ENCODE peak calls at places on chromosome 20, in six cellular contexts. V, F, I, K, P and Z are unnamed samples.

GRCh38 chr20:2402271-2402980 is 21.7 kb downstream of the TGM6 start:
- DNase-seq in V (no peak), F (no peak), I (no peak), K (no peak), P (peak; percentile 36), Z (no peak)

GRCh38 chr20:5222919-5223634 is 93.7 kb downstream of the PROKR2 start:
- DNase-seq in V (no peak), F (peak; percentile 59), I (peak; percentile 5), K (peak; percentile 37), P (peak; percentile 11), Z (peak; percentile 9)

GRCh38 chr20:4135385-4136077 is 120.2 kb upstream of the RNF24 start:
- DNase-seq in V (peak; percentile 84), F (no peak), I (no peak), K (peak; percentile 8), P (peak; percentile 95), Z (no peak)

GRCh38 chr20:46122071-46122470 is 4.0 kb downstream of the CD40 start:
- DNase-seq in V (no peak), F (no peak), I (no peak), K (no peak), P (peak; percentile 20), Z (no peak)

GRCh38 chr20:48286571-48287551 is 501.6 kb upstream of the SULF2 start:
- DNase-seq in V (no peak), F (peak; percentile 25), I (no peak), K (no peak), P (no peak), Z (no peak)

GRCh38 chr20:43389839-43390626 is 67.7 kb upstream of the SRSF6 start:
- DNase-seq in V (no peak), F (no peak), I (no peak), K (no peak), P (no peak), Z (no peak)

GRCh38 chr20:1979116-1979778 is 14.6 kb downstream of the PDYN start:
- DNase-seq in V (no peak), F (peak; percentile 58), I (no peak), K (no peak), P (no peak), Z (no peak)

GRCh38 chr20:35315199-35316020 is 23.2 kb upstream of the FAM83C start:
- DNase-seq in V (no peak), F (no peak), I (no peak), K (no peak), P (no peak), Z (no peak)

GRCh38 chr20:24468401-24469115 is 871 bp upstream of the SYNDIG1 start:
- DNase-seq in V (no peak), F (no peak), I (no peak), K (no peak), P (no peak), Z (no peak)

GRCh38 chr20:17616480-17617211 is 46.8 kb downstream of the DSTN start:
- DNase-seq in V (no peak), F (no peak), I (no peak), K (no peak), P (no peak), Z (no peak)